ENCODE peak calls at places on chromosomes 2 and 18, in seven cellular contexts. Q is HCT116, L is H1, K is HepG2, V is K562, E is SK-N-SH, P is GM12878. C is an unnamed sample.

GRCh38 chr18:8988262-8988871 is 114.1 kb upstream of the NDUFV2 start:
- DNase-seq in Q (peak; percentile 52), L (peak; percentile 51), K (peak; percentile 46), V (peak; percentile 46), E (peak; percentile 81), P (no peak), C (peak; percentile 28)

GRCh38 chr2:241188386-241189092 is at the start of gene ANO7:
- DNase-seq in Q (no peak), L (no peak), K (no peak), V (no peak), E (no peak), P (no peak), C (no peak)

GRCh38 chr2:166765141-166765540 is 123.1 kb upstream of the XIRP2 start:
- DNase-seq in Q (no peak), L (peak; percentile 29), K (no peak), V (no peak), E (no peak), P (no peak), C (peak; percentile 5)

GRCh38 chr2:55232863-55233657 is 572 bp downstream of the RPS27A start:
- DNase-seq in Q (no peak), L (no peak), K (no peak), V (peak; percentile 50), E (peak; percentile 49), P (no peak), C (no peak)

GRCh38 chr2:54503192-54503591 is 47.1 kb downstream of the SPTBN1 start:
- DNase-seq in Q (no peak), L (no peak), K (peak; percentile 52), V (peak; percentile 38), E (peak; percentile 54), P (no peak), C (peak; percentile 3)

GRCh38 chr18:48336332-48336731 is 72.9 kb downstream of the ZBTB7C start:
- DNase-seq in Q (no peak), L (no peak), K (no peak), V (no peak), E (no peak), P (no peak), C (peak; percentile 65)

GRCh38 chr18:79983253-79983652 is 5.1 kb downstream of the TXNL4A start:
- DNase-seq in Q (no peak), L (no peak), K (no peak), V (no peak), E (no peak), P (no peak), C (no peak)

GRCh38 chr2:96764253-96764637 is 3.5 kb downstream of the CNNM4 start:
- DNase-seq in Q (no peak), L (no peak), K (no peak), V (no peak), E (peak; percentile 57), P (no peak), C (no peak)

GRCh38 chr2:151337643-151338042 is 19.7 kb upstream of the TNFAIP6 start:
- DNase-seq in Q (no peak), L (no peak), K (no peak), V (no peak), E (no peak), P (no peak), C (no peak)

GRCh38 chr2:204407209-204408070 is 137.8 kb upstream of the PARD3B start:
- DNase-seq in Q (no peak), L (no peak), K (peak; percentile 84), V (peak; percentile 39), E (peak; percentile 26), P (no peak), C (no peak)
- TF ChIP-seq JUND in Q (no peak), L (no peak), K (no peak), V (peak; percentile 78), E (no peak), P (no peak), C (no peak)

GRCh38 chr2:130878933-130879332 is 42.2 kb downstream of the ARHGEF4 start:
- DNase-seq in Q (no peak), L (no peak), K (no peak), V (no peak), E (no peak), P (no peak), C (no peak)
- TF ChIP-seq JUND in Q (no peak), L (no peak), K (no peak), V (no peak), E (no peak), P (no peak), C (no peak)

GRCh38 chr2:237432484-237433092 is 18.6 kb upstream of the COL6A3 start:
- DNase-seq in Q (peak; percentile 15), L (no peak), K (no peak), V (no peak), E (peak; percentile 82), P (no peak), C (no peak)

GRCh38 chr2:237437566-237437965 is 23.6 kb upstream of the COL6A3 start:
- DNase-seq in Q (no peak), L (no peak), K (no peak), V (no peak), E (no peak), P (no peak), C (no peak)

GRCh38 chr2:237435844-237436590 is 22.1 kb upstream of the COL6A3 start:
- DNase-seq in Q (no peak), L (no peak), K (no peak), V (no peak), E (no peak), P (no peak), C (no peak)

GRCh38 chr2:237433920-237434319 is 20.0 kb upstream of the COL6A3 start:
- DNase-seq in Q (no peak), L (no peak), K (no peak), V (no peak), E (no peak), P (no peak), C (no peak)

DNA sequence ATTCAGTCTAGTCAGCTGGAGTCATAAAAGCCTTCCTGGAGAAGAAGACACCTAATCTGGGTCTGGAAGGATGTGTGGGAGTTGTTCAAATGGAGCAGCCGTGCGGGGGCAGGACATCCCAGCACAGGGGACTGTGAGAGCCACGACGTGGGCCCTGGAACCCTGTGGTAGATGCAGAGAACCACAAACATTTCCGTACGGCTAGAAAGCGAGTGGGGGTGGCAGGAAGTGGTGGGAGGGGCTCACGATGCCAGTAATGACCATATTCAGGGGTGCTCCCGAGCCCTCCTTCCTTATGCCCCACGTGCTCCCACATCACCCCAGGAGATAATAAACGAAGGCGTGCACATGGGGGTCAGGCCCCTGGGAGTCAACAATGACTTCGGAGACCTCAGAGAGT is 21.0 kb upstream of the COL6A3 start:
- DNase-seq in Q (no peak), L (no peak), K (no peak), V (peak; percentile 7), E (no peak), P (no peak), C (no peak)
- TF ChIP-seq JUND in Q (no peak), L (no peak), K (no peak), V (no peak), E (no peak), P (no peak), C (no peak)

DNA sequence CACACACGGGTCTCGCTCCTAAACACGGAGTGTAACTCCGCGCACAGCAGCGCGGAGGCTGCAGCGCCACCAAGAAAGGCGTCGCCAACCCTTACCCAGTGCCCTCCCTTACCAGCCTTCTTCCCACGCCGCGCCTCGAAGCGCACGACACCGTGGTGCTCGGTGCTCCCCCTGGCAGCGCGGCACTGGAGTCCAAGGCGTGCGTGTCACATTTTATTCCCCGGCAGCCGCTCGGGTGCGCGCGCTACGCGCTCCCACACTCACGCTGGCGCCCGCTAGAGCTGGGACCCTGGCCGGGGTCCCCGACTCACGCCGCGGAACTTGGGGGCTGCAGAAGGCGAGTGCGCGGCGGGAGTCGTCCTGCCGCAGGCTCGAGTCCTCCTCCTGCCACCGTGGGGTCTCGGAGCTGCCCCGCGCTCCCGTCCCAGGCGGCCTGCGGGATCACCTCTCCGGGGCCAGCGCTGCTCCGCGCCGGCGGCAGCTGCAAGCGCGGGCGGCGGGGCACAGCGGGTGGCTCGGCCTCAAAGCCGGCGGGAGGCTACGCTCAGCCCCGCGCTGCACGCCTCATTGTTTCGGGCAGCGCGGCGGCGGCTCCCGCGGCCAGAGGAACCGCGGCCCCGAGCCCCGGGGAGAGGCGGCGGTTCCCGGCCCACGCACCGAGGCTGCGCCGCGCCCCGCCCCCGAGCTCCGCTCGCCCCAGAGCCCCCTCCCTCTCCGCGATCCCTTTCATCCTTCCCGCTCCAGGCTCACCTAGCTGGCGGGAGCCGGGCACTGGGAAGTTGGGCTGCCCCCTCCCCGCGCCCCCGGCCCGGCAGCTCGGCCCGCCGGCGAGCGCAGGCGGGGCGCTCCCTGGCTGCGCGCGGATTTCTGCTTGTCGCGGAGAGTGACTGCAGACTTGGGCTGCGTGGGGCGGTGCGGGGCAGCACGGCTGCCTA is at the start of gene ST6GAL2:
- DNase-seq in Q (no peak), L (no peak), K (no peak), V (no peak), E (peak; percentile 85), P (no peak), C (no peak)
- TF ChIP-seq JUND in Q (no peak), L (no peak), K (no peak), V (no peak), E (no peak), P (no peak), C (no peak)

GRCh38 chr2:211568439-211568838 is 970.2 kb downstream of the ERBB4 start:
- DNase-seq in Q (no peak), L (no peak), K (no peak), V (no peak), E (no peak), P (no peak), C (no peak)

DNA sequence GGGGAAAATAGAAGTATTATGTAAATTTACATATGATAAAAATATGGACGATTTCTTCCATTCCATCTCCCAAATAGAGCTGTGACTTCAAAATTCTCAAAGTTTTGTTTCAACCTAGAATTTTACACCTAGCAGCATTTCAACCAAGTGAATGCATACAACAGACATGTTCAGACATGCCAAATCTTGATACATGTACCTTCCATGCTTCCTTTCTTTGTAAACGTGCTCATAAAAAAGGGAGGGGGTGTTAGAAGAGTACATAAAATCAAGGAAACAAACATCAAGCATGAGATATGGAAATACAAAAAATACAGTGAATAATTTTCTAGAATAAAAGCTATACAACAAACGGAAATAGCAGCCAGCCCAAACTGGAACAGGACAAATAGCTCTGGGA is 974.2 kb downstream of the ERBB4 start:
- DNase-seq in Q (no peak), L (no peak), K (no peak), V (no peak), E (no peak), P (no peak), C (no peak)
- TF ChIP-seq JUND in Q (no peak), L (no peak), K (no peak), V (no peak), E (no peak), P (no peak), C (no peak)

GRCh38 chr2:238294046-238294392 is 5.6 kb upstream of the PER2 start:
- DNase-seq in Q (no peak), L (no peak), K (no peak), V (no peak), E (no peak), P (no peak), C (no peak)
- TF ChIP-seq JUND in Q (no peak), L (no peak), K (no peak), V (no peak), E (no peak), P (no peak), C (no peak)

GRCh38 chr2:231928481-231928880 is 2.3 kb upstream of the NPPC start:
- DNase-seq in Q (no peak), L (no peak), K (peak; percentile 35), V (no peak), E (peak; percentile 58), P (no peak), C (no peak)
- TF ChIP-seq JUND in Q (no peak), L (no peak), K (no peak), V (no peak), E (no peak), P (no peak), C (no peak)